ENCODE peak calls at places on chromosomes 5 and 9, in four cellular contexts. A is body of pancreas, F is K562, U is sigmoid colon. K is an unnamed sample.

GRCh38 chr5:135344351-135344750 is 54.7 kb downstream of the MACROH2A1 start:
- DNase-seq in A (no peak), F (no peak), U (no peak), K (no peak)

GRCh38 chr5:54013556-54014157 is 296.7 kb downstream of the ARL15 start:
- DNase-seq in A (peak), F (peak), U (no peak), K (peak)

GRCh38 chr5:74367241-74367733 is 273.2 kb downstream of the ENC1 start:
- DNase-seq in A (peak), F (no peak), U (no peak), K (no peak)

GRCh38 chr5:31741496-31741895 is 102.6 kb downstream of the PDZD2 start:
- DNase-seq in A (no peak), F (no peak), U (no peak), K (no peak)

GRCh38 chr9:36306481-36307306 is 48.4 kb upstream of the GNE start:
- DNase-seq in A (peak), F (no peak), U (no peak), K (no peak)

GRCh38 chr9:30075451-30076199 is 2308.8 kb upstream of the ACO1 start:
- DNase-seq in A (no peak), F (no peak), U (no peak), K (peak)

GRCh38 chr5:136033848-136034247 is 5.1 kb downstream of the TGFBI start:
- DNase-seq in A (no peak), F (no peak), U (peak), K (no peak)

GRCh38 chr9:70260007-70260443 is 1.2 kb downstream of the SMC5 start:
- DNase-seq in A (peak), F (no peak), U (peak), K (no peak)

GRCh38 chr5:132064738-132065331 is 4.4 kb downstream of the IL3 start:
- DNase-seq in A (peak), F (peak), U (peak), K (peak)

GRCh38 chr5:105501315-105501714 is 1938.7 kb upstream of the NUDT12 start:
- DNase-seq in A (no peak), F (no peak), U (no peak), K (no peak)

GRCh38 chr5:113606298-113607134 is 93.0 kb downstream of the YTHDC2 start:
- DNase-seq in A (peak), F (peak), U (no peak), K (peak)

GRCh38 chr9:109010676-109011655 is 2.3 kb downstream of the CTNNAL1 start:
- DNase-seq in A (no peak), F (peak), U (no peak), K (no peak)

GRCh38 chr9:137740311-137740710 is 121.5 kb downstream of the EHMT1 start:
- DNase-seq in A (peak), F (no peak), U (peak), K (no peak)

GRCh38 chr5:41921874-41922273 is 3.2 kb upstream of the FBXO4 start:
- DNase-seq in A (no peak), F (no peak), U (no peak), K (no peak)

GRCh38 chr9:87157366-87158031 is 210.2 kb upstream of the GAS1 start:
- DNase-seq in A (no peak), F (no peak), U (no peak), K (no peak)

GRCh38 chr5:55993013-55993412 is 1.8 kb downstream of the IL6ST start:
- DNase-seq in A (no peak), F (no peak), U (no peak), K (no peak)

GRCh38 chr5:17186271-17186670 is 31.2 kb upstream of the BASP1 start:
- DNase-seq in A (no peak), F (no peak), U (no peak), K (no peak)

GRCh38 chr9:136983611-136984314 is 970 bp downstream of the LCNL1 start:
- DNase-seq in A (no peak), F (no peak), U (no peak), K (no peak)

GRCh38 chr5:157563373-157564148 is 12.0 kb downstream of the ADAM19 start:
- DNase-seq in A (peak), F (no peak), U (no peak), K (peak)

GRCh38 chr5:153965102-153965645 is 73.5 kb downstream of the FAM114A2 start:
- DNase-seq in A (peak), F (peak), U (peak), K (peak)

GRCh38 chr9:33881635-33882034 is 64.7 kb downstream of the UBE2R2 start:
- DNase-seq in A (no peak), F (no peak), U (no peak), K (no peak)

GRCh38 chr5:31921852-31922305 is 252.2 kb downstream of the GOLPH3 start:
- DNase-seq in A (no peak), F (no peak), U (no peak), K (peak)

GRCh38 chr5:81778642-81779041 is 27.7 kb upstream of the SSBP2 start:
- DNase-seq in A (peak), F (no peak), U (no peak), K (peak)

GRCh38 chr5:133682496-133682895 is 70.2 kb upstream of the FSTL4 start:
- DNase-seq in A (no peak), F (no peak), U (peak), K (no peak)

GRCh38 chr9:26326473-26327044 is 566.0 kb downstream of the CAAP1 start:
- DNase-seq in A (peak), F (no peak), U (no peak), K (no peak)

GRCh38 chr9:133238272-133238850 is 29.3 kb upstream of the OBP2B start:
- DNase-seq in A (peak), F (peak), U (peak), K (peak)

GRCh38 chr5:146993876-146994530 is 115.4 kb upstream of the PPP2R2B start:
- DNase-seq in A (no peak), F (no peak), U (no peak), K (no peak)

GRCh38 chr5:61816146-61816545 is 484.1 kb downstream of the ZSWIM6 start:
- DNase-seq in A (no peak), F (no peak), U (no peak), K (no peak)

GRCh38 chr5:127652952-127653611 is 4.2 kb downstream of the CTXN3 start:
- DNase-seq in A (no peak), F (no peak), U (no peak), K (no peak)

GRCh38 chr5:175657593-175658271 is at the start of gene HRH2:
- DNase-seq in A (peak), F (no peak), U (no peak), K (no peak)

GRCh38 chr9:129944501-129945116 is 98.4 kb downstream of the FNBP1 start:
- DNase-seq in A (peak), F (no peak), U (no peak), K (no peak)

GRCh38 chr5:104611419-104611818 is 1048.8 kb upstream of the NUDT12 start:
- DNase-seq in A (peak), F (no peak), U (no peak), K (no peak)

GRCh38 chr9:69003051-69003450 is 10.9 kb downstream of the PRKACG start:
- DNase-seq in A (no peak), F (no peak), U (no peak), K (no peak)

GRCh38 chr9:1231998-1232919 is 182.1 kb downstream of the DMRT2 start:
- DNase-seq in A (peak), F (no peak), U (peak), K (no peak)

GRCh38 chr5:73183000-73183399 is 10.0 kb downstream of the TMEM174 start:
- DNase-seq in A (no peak), F (no peak), U (no peak), K (no peak)

GRCh38 chr5:73186976-73187375 is 14.0 kb downstream of the TMEM174 start:
- DNase-seq in A (no peak), F (no peak), U (no peak), K (no peak)

GRCh38 chr5:73180561-73180960 is 7.6 kb downstream of the TMEM174 start:
- DNase-seq in A (no peak), F (no peak), U (no peak), K (no peak)

GRCh38 chr5:73182282-73182681 is 9.3 kb downstream of the TMEM174 start:
- DNase-seq in A (no peak), F (no peak), U (no peak), K (no peak)

DNA sequence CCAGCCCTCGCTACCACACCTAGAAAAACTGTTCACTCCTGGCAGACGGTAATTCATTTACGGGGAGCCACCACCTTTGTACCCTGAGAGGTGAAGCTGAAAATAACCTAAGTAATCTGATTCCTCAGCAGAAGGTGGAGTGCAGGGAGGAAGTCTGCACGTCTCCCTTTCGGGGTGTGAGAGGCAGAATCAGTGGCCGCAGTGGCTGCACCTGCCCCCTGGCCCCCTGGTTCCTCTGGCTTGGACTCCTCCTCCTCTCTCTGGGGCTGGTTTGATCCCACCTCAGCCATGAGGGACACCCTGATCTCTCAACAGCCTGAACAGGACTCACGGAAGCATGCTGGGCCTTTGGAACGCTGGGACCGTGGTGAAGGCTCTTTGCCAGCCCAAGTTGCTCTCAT is 10.5 kb downstream of the TMEM174 start:
- DNase-seq in A (peak), F (no peak), U (no peak), K (no peak)
- TF ChIP-seq POLR2A in A (no peak), F (no peak), U (peak), K (no peak)

GRCh38 chr9:122124048-122124447 is 30.9 kb upstream of the TTLL11 start:
- DNase-seq in A (no peak), F (no peak), U (no peak), K (no peak)

GRCh38 chr9:122126340-122127333 is 32.9 kb downstream of the NDUFA8 start:
- DNase-seq in A (no peak), F (peak), U (peak), K (no peak)

GRCh38 chr9:122125891-122126331 is 32.8 kb upstream of the TTLL11 start:
- DNase-seq in A (no peak), F (no peak), U (peak), K (peak)

GRCh38 chr9:122124528-122124927 is 31.4 kb upstream of the TTLL11 start:
- DNase-seq in A (no peak), F (no peak), U (peak), K (no peak)

DNA sequence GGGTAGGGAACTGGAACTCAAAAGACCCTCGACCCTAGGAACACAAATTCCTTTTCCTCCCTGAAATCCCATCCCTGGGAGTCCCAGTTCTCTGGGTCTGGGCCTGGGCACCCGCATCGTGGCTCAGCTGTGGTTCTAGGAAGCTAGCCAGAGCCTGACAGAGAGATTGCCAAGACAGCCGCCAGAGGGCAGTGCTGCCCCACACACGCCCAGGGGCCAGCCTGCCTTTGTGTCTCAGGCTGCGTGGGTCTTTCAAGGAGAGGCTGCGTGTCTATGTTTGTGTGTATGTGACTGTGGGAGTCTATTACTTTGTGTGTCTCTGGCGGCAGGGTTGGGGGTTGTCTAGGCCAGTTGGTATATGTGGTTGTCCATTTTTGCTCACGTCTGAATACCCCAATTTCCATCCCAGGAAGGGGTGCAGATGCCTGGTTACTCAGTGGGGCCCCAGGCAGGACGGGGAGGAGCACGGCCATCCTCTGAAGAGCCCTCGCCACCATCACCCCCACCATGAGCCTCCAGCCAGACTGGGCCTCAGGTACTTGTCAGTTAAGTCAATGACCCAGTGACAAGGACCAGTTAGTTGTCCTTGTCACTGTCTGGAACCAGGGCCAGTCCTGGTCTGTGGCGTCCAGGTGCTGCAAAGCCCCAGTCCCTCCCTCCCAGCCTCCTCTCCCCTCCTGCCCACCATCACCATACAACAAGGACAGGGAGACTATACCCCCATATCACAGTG is 32.2 kb upstream of the TTLL11 start:
- DNase-seq in A (peak), F (peak), U (peak), K (peak)
- TF ChIP-seq POLR2A in A (no peak), F (no peak), U (no peak), K (no peak)

DNA sequence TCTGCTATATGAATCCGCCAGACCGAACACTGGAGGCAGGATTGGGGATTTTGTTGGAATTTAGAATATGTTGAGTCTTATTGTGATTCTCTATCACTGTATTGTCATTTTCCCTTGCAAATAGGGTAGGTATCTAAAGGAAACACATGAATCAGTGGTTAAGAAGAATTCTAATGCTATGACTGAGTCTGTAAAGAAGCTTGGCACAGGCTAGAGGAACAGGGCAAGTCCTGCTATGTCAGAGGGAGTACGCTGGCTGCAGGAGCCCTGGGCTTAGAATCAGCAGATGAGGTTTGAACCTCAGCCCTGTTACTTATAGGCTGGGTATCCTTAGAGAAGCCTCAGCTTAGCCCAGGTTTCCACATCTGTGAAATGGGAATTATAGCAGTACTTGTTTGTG is 198.1 kb downstream of the NR3C1 start:
- DNase-seq in A (no peak), F (no peak), U (no peak), K (peak)
- TF ChIP-seq POLR2A in A (no peak), F (no peak), U (no peak), K (no peak)

GRCh38 chr9:14096182-14096922 is 217.6 kb downstream of the NFIB start:
- DNase-seq in A (peak), F (no peak), U (no peak), K (no peak)
- TF ChIP-seq POLR2A in A (peak), F (no peak), U (no peak), K (no peak)

GRCh38 chr9:124350485-124351263 is 64.6 kb downstream of the PSMB7 start:
- DNase-seq in A (no peak), F (no peak), U (peak), K (no peak)
- TF ChIP-seq POLR2A in A (no peak), F (peak), U (no peak), K (no peak)

DNA sequence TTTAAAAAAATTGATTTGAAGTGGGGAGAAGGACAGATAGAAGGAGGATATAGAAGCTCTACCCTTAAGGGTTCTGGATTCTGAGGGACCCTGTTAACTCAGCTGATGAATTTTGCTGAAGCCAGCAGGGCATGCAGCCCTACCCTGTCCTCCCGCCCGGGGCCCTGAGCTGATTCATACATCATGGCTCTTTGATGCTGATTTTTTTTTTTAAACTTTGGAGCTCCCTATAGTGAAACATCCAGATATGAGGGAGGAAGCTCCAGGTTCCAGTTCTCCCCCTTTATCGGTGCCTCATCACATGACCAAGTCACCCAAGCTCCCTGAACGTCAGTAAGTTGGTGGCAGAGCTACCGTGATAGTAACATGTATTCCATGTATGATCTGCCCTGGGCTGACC is 26.1 kb downstream of the SPARC start:
- DNase-seq in A (no peak), F (no peak), U (no peak), K (peak)
- TF ChIP-seq POLR2A in A (no peak), F (no peak), U (no peak), K (no peak)

GRCh38 chr9:125261501-125262216 is at the start of gene GAPVD1:
- DNase-seq in A (peak), F (peak), U (peak), K (peak)
- TF ChIP-seq POLR2A in A (peak), F (peak), U (no peak), K (peak)

GRCh38 chr5:129904102-129904666 is at the start of gene CHSY3:
- DNase-seq in A (peak), F (peak), U (peak), K (peak)
- TF ChIP-seq POLR2A in A (peak), F (no peak), U (no peak), K (no peak)

GRCh38 chr5:77775773-77776605 is at the start of gene TBCA:
- DNase-seq in A (peak), F (peak), U (peak), K (peak)
- TF ChIP-seq POLR2A in A (peak), F (peak), U (peak), K (peak)

K was measured in H54.